ENCODE peak calls at places on chromosomes 12 and 14, in ten cellular contexts. N, A, U, V, Y, Z, W, X, M and E are unnamed samples.

GRCh38 chr12:14540801-14541462 is 26.8 kb downstream of the PLBD1 start:
- DNase-seq in A (no peak), Y (no peak), M (no peak), U (no peak), W (no peak), V (no peak), Z (no peak), X (no peak), N (no peak), E (no peak)

GRCh38 chr12:41743835-41744234 is 400.8 kb downstream of the GXYLT1 start:
- DNase-seq in Z (no peak), Y (no peak), N (no peak), W (no peak), A (no peak), M (no peak), U (no peak), V (no peak), X (no peak), E (no peak)

GRCh38 chr12:55741978-55742377 is 944 bp upstream of the GDF11 start:
- DNase-seq in Z (no peak), W (no peak), M (no peak), V (no peak), X (no peak), A (no peak), Y (no peak), N (no peak), U (no peak), E (no peak)

GRCh38 chr12:42473561-42473960 is 116.0 kb downstream of the PRICKLE1 start:
- DNase-seq in V (no peak), Y (no peak), X (no peak), A (no peak), Z (no peak), W (no peak), N (no peak), U (no peak), M (no peak), E (no peak)

GRCh38 chr12:106248849-106249371 is 1.1 kb upstream of the CKAP4 start:
- DNase-seq in M (no peak), A (no peak), N (no peak), V (peak), W (peak), X (no peak), Z (peak), U (no peak), Y (peak), E (peak)

GRCh38 chr14:104297721-104298401 is 159.5 kb downstream of the KIF26A start:
- DNase-seq in A (no peak), W (no peak), Y (no peak), M (no peak), V (no peak), N (no peak), Z (no peak), X (no peak), U (peak), E (no peak)

GRCh38 chr12:55899035-55899434 is 28.7 kb downstream of the PYM1 start:
- DNase-seq in N (no peak), Z (peak), U (no peak), A (no peak), M (no peak), Y (peak), W (peak), X (no peak), V (peak), E (peak)

GRCh38 chr14:79649856-79650255 is 561.4 kb downstream of the DIO2 start:
- DNase-seq in Z (no peak), U (no peak), N (no peak), X (no peak), W (no peak), A (no peak), V (no peak), M (no peak), Y (no peak), E (no peak)

GRCh38 chr12:132388379-132389015 is 59.1 kb upstream of the GALNT9 start:
- DNase-seq in A (no peak), Y (peak), W (no peak), Z (no peak), M (no peak), X (no peak), U (peak), V (no peak), N (no peak), E (no peak)

GRCh38 chr12:85784096-85784720 is 52.0 kb downstream of the RASSF9 start:
- DNase-seq in N (no peak), Z (no peak), M (no peak), V (no peak), U (no peak), W (no peak), A (no peak), X (no peak), Y (no peak), E (no peak)

GRCh38 chr12:2503036-2503435 is 291.7 kb upstream of the FKBP4 start:
- DNase-seq in M (no peak), N (no peak), W (no peak), U (no peak), X (no peak), A (no peak), Y (no peak), Z (no peak), V (no peak), E (no peak)